ENCODE peak calls at places on chromosomes 4 and X, in nine cellular contexts. Z, L, X, I, Q, V, N, M and U are unnamed samples.
A peak's percentile ranks its signal among the peaks of the same experiment; 100 is the strongest.

GRCh38 chr4:88569944-88570455 is 22.3 kb upstream of the HERC3 start:
- DNase-seq in Z (no peak), L (no peak), X (no peak), I (no peak), Q (no peak), V (no peak), N (no peak), M (no peak), U (no peak)

GRCh38 chr4:175054980-175055379 is 136.8 kb downstream of the ADAM29 start:
- DNase-seq in Z (no peak), L (no peak), X (no peak), I (no peak), Q (no peak), V (no peak), N (peak; percentile 7), M (no peak), U (no peak)

GRCh38 chr4:8238515-8239053 is 31.0 kb upstream of the HTRA3 start:
- DNase-seq in Z (no peak), L (no peak), X (peak; percentile 59), I (peak; percentile 72), Q (peak; percentile 17), V (peak; percentile 84), N (no peak), M (no peak), U (peak; percentile 34)

GRCh38 chr4:128521634-128522253 is 234.1 kb upstream of the PGRMC2 start:
- DNase-seq in Z (peak; percentile 41), L (no peak), X (no peak), I (peak; percentile 7), Q (peak; percentile 76), V (no peak), N (no peak), M (no peak), U (no peak)

GRCh38 chr4:161573836-161574235 is 590.0 kb downstream of the FSTL5 start:
- DNase-seq in Z (no peak), L (no peak), X (no peak), I (no peak), Q (peak; percentile 26), V (no peak), N (no peak), M (no peak), U (no peak)

GRCh38 chrX:48945517-48946348 is 11.7 kb downstream of the OTUD5 start:
- DNase-seq in Z (peak; percentile 50), L (peak; percentile 31), X (peak; percentile 76), I (peak; percentile 40), Q (peak; percentile 61), V (peak; percentile 76), N (peak; percentile 43), M (no peak), U (peak; percentile 54)

GRCh38 chrX:1451676-1452496 is 823 bp downstream of the ASMTL start:
- DNase-seq in Z (no peak), L (peak; percentile 36), X (peak; percentile 88), I (no peak), Q (no peak), V (no peak), N (peak; percentile 51), M (peak; percentile 61), U (no peak)

GRCh38 chr4:76579596-76580375 is 144.8 kb downstream of the SHROOM3 start:
- DNase-seq in Z (no peak), L (no peak), X (no peak), I (no peak), Q (no peak), V (peak; percentile 57), N (no peak), M (no peak), U (no peak)

DNA sequence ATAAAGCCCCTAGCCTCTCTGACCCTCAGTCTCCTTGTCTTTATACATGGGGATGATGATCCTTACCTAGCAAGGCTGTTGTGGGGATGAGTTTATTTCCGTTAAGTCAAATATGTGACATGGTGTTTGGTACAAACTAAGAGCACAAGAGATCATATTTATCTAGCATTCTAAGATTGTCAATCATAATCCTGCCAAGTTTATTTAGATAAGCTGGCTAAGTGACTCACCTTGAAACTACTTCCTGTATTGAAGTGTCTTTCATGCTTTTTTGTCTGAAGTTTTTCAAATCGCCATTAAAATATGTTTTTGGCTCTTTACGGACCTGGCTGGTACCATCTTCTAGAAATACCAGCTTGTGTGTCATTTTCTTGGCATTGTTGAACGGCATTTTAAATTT is 30.7 kb downstream of the MAP7D3 start:
- DNase-seq in Z (no peak), L (no peak), X (no peak), I (no peak), Q (no peak), V (no peak), N (no peak), M (no peak), U (no peak)
- H3K27ac ChIP-seq in Z (no peak overlapping the region), L (no peak overlapping the region), X (no peak overlapping the region), I (no peak overlapping the region), Q (peak overlapping the region; percentile 48), V (no peak overlapping the region), N (no peak overlapping the region), M (no peak overlapping the region), U (no peak overlapping the region)

GRCh38 chr4:3769642-3770184 is 3.5 kb downstream of the ADRA2C start:
- DNase-seq in Z (no peak), L (no peak), X (no peak), I (no peak), Q (no peak), V (no peak), N (no peak), M (peak; percentile 42), U (no peak)

GRCh38 chr4:3771932-3772495 is 5.8 kb downstream of the ADRA2C start:
- DNase-seq in Z (no peak), L (no peak), X (no peak), I (no peak), Q (no peak), V (no peak), N (no peak), M (no peak), U (no peak)

GRCh38 chr4:3772632-3773031 is 6.4 kb downstream of the ADRA2C start:
- DNase-seq in Z (no peak), L (no peak), X (no peak), I (no peak), Q (no peak), V (no peak), N (no peak), M (no peak), U (no peak)

GRCh38 chr4:3770323-3771166 is 4.4 kb downstream of the ADRA2C start:
- DNase-seq in Z (no peak), L (no peak), X (no peak), I (no peak), Q (no peak), V (no peak), N (no peak), M (no peak), U (no peak)

DNA sequence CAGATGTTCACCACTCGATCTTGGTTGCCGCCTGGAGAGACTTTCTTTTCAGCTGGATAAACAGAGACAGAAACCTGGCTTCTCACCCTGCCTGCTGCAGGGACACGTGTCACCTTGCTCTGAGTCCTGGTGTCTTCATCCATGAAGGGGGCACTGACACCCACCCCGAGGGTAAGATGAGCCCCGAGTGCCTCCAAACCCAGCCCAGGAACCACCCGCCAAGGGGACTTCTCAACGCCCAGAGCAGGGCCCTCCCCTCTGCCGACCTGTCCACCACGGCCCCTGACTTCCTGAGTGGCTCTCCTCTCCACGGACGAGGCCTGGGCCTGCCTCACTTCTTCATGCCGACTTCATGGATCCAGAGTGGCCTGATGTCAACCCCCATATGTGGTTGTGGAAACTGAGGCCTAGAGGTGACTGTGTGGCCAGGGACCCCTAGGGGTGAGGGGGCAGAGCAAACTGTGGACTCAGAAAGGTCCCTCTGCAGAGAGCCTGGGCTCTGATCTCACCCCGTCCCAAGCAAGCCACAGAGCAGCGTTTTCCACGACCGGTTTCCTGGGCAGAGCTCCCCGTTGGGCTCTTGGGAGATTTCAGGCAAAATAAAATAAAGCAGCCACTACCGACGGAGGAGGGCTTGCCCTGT is 5.1 kb downstream of the ADRA2C start:
- DNase-seq in Z (no peak), L (no peak), X (no peak), I (no peak), Q (no peak), V (no peak), N (no peak), M (no peak), U (no peak)
- H3K4me1 ChIP-seq in Z (no peaks in the 10 kb centered on the region), L (no peaks in the 10 kb centered on the region), X (no peaks in the 10 kb centered on the region), I (peaks cover 95% of the 10 kb centered on the region), Q (no peaks in the 10 kb centered on the region), V (no peaks in the 10 kb centered on the region), N (no peaks in the 10 kb centered on the region), M (no peaks in the 10 kb centered on the region), U (no peaks in the 10 kb centered on the region)

DNA sequence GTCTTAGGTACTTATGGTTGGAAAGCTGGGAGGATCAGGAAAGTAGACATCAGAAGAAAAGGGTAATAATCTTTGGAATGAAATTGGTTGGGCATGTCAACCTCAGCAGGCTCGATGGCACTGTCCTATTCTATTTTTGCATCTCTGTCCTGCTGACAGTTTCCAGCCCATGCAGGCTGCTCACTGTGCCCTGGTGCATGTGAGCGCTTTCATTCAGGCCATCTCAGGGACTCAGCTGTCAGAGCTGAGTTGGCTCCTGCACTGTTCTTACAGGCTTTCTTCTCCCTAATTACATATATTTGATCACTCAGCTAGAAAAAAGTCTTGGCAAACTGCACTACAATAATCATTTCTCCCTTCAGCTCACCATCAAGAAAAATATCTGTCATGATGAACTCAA is 84.7 kb downstream of the RASL11B start:
- DNase-seq in Z (no peak), L (no peak), X (no peak), I (no peak), Q (no peak), V (no peak), N (peak; percentile 65), M (no peak), U (no peak)
- H3K27ac ChIP-seq in Z (no peak overlapping the region), L (no peak overlapping the region), X (no peak overlapping the region), I (no peak overlapping the region), Q (no peak overlapping the region), V (no peak overlapping the region), N (peak overlapping the region; percentile 66), M (peak overlapping the region; percentile 56), U (no peak overlapping the region)

GRCh38 chr4:152038238-152038637 is 277.4 kb upstream of the GATB start:
- DNase-seq in Z (peak; percentile 19), L (no peak), X (no peak), I (no peak), Q (no peak), V (no peak), N (no peak), M (no peak), U (no peak)

GRCh38 chr4:152037435-152037834 is 276.6 kb upstream of the GATB start:
- DNase-seq in Z (no peak), L (no peak), X (no peak), I (no peak), Q (no peak), V (no peak), N (no peak), M (no peak), U (no peak)

GRCh38 chr4:152044341-152044740 is 283.5 kb upstream of the GATB start:
- DNase-seq in Z (no peak), L (no peak), X (no peak), I (no peak), Q (no peak), V (peak; percentile 20), N (no peak), M (no peak), U (no peak)

GRCh38 chr4:152039085-152039484 is 278.3 kb upstream of the GATB start:
- DNase-seq in Z (peak; percentile 77), L (no peak), X (no peak), I (no peak), Q (no peak), V (no peak), N (no peak), M (no peak), U (no peak)

DNA sequence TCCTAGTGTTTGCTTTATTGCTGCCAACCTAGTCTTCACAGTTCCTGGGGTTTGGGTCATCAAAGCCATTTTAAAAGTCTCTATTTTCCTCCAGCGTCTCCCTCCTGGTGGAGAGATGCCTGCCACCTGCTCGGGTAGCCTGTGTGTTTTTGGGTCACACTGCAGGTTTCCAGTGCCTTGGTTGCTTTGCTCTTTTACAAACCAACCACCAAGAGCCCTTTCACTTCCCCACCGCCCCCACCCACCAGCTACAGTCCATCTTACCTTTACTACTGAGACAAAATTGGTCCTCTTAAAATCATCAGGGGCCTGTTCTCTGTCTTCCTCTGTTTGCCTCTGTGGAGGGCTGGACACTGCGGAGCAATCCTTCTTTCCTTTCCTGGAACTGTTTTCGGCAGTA is 280.5 kb upstream of the GATB start:
- DNase-seq in Z (no peak), L (no peak), X (no peak), I (no peak), Q (no peak), V (no peak), N (no peak), M (no peak), U (no peak)
- H3K4me1 ChIP-seq in Z (peaks cover 5% of the 10 kb centered on the region), L (no peaks in the 10 kb centered on the region), X (no peaks in the 10 kb centered on the region), I (peaks cover 16% of the 10 kb centered on the region), Q (no peaks in the 10 kb centered on the region), V (no peaks in the 10 kb centered on the region), N (peaks cover 30% of the 10 kb centered on the region), M (peaks cover 23% of the 10 kb centered on the region), U (peaks cover 10% of the 10 kb centered on the region)